ENCODE peak calls at places on chromosomes 12 and 14, in eight cellular contexts. One of them, this sample, is unnamed.
A peak's percentile ranks its signal among the peaks of the same experiment; 100 is the strongest.

GRCh38 chr12:27999521-27999920 is 27.0 kb upstream of the PTHLH start:
- DNase-seq in fibroblast of lung: peak; percentile 88
- DNase-seq in neural crest cell: no peak
- DNase-seq in HT1080: no peak
- DNase-seq in substantia nigra: no peak
- DNase-seq in NCI-H2107: no peak
- DNase-seq in H9: no peak
- DNase-seq in progenitor cell of endocrine pancreas: no peak
- DNase-seq in this sample: peak; percentile 97

GRCh38 chr14:38723954-38724353 is 379.1 kb downstream of the SEC23A start:
- DNase-seq in fibroblast of lung: peak; percentile 18
- DNase-seq in neural crest cell: no peak
- DNase-seq in HT1080: no peak
- DNase-seq in substantia nigra: no peak
- DNase-seq in NCI-H2107: no peak
- DNase-seq in H9: no peak
- DNase-seq in progenitor cell of endocrine pancreas: no peak
- DNase-seq in this sample: no peak

GRCh38 chr12:45183263-45183662 is 32.6 kb upstream of the ANO6 start:
- DNase-seq in fibroblast of lung: peak; percentile 3
- DNase-seq in neural crest cell: no peak
- DNase-seq in HT1080: no peak
- DNase-seq in substantia nigra: no peak
- DNase-seq in NCI-H2107: no peak
- DNase-seq in H9: no peak
- DNase-seq in progenitor cell of endocrine pancreas: no peak
- DNase-seq in this sample: no peak

GRCh38 chr12:49296836-49297694 is 2.1 kb downstream of the PRPH start:
- DNase-seq in fibroblast of lung: no peak
- DNase-seq in neural crest cell: no peak
- DNase-seq in HT1080: no peak
- DNase-seq in substantia nigra: no peak
- DNase-seq in NCI-H2107: no peak
- DNase-seq in H9: peak; percentile 95
- DNase-seq in progenitor cell of endocrine pancreas: no peak
- DNase-seq in this sample: peak; percentile 55

GRCh38 chr12:42504049-42504448 is 85.5 kb downstream of the PRICKLE1 start:
- DNase-seq in fibroblast of lung: peak; percentile 53
- DNase-seq in neural crest cell: no peak
- DNase-seq in HT1080: no peak
- DNase-seq in substantia nigra: no peak
- DNase-seq in NCI-H2107: no peak
- DNase-seq in H9: no peak
- DNase-seq in progenitor cell of endocrine pancreas: no peak
- DNase-seq in this sample: no peak

GRCh38 chr12:93167331-93167730 is 210.4 kb upstream of the NUDT4 start:
- DNase-seq in fibroblast of lung: no peak
- DNase-seq in neural crest cell: no peak
- DNase-seq in HT1080: no peak
- DNase-seq in substantia nigra: no peak
- DNase-seq in NCI-H2107: no peak
- DNase-seq in H9: no peak
- DNase-seq in progenitor cell of endocrine pancreas: no peak
- DNase-seq in this sample: no peak

GRCh38 chr14:57884175-57884574 is 18.3 kb upstream of the SLC35F4 start:
- DNase-seq in fibroblast of lung: no peak
- DNase-seq in neural crest cell: no peak
- DNase-seq in HT1080: no peak
- DNase-seq in substantia nigra: no peak
- DNase-seq in NCI-H2107: no peak
- DNase-seq in H9: no peak
- DNase-seq in progenitor cell of endocrine pancreas: no peak
- DNase-seq in this sample: no peak

GRCh38 chr12:59036973-59037807 is 116.9 kb upstream of the LRIG3 start:
- DNase-seq in fibroblast of lung: peak; percentile 88
- DNase-seq in neural crest cell: no peak
- DNase-seq in HT1080: peak; percentile 74
- DNase-seq in substantia nigra: no peak
- DNase-seq in NCI-H2107: no peak
- DNase-seq in H9: no peak
- DNase-seq in progenitor cell of endocrine pancreas: no peak
- DNase-seq in this sample: peak; percentile 73

GRCh38 chr14:92323031-92323915 is at the start of gene SLC24A4:
- DNase-seq in fibroblast of lung: peak; percentile 22
- DNase-seq in neural crest cell: no peak
- DNase-seq in HT1080: no peak
- DNase-seq in substantia nigra: peak; percentile 25
- DNase-seq in NCI-H2107: no peak
- DNase-seq in H9: peak; percentile 60
- DNase-seq in progenitor cell of endocrine pancreas: peak; percentile 16
- DNase-seq in this sample: peak; percentile 45

GRCh38 chr14:106518054-106518943 is 991.9 kb downstream of the TMEM121 start:
- DNase-seq in fibroblast of lung: no peak
- DNase-seq in neural crest cell: no peak
- DNase-seq in HT1080: peak; percentile 21
- DNase-seq in substantia nigra: no peak
- DNase-seq in NCI-H2107: peak; percentile 11
- DNase-seq in H9: no peak
- DNase-seq in progenitor cell of endocrine pancreas: no peak
- DNase-seq in this sample: no peak

GRCh38 chr12:111745201-111745600 is 21.5 kb upstream of the ALDH2 start:
- DNase-seq in fibroblast of lung: no peak
- DNase-seq in neural crest cell: no peak
- DNase-seq in HT1080: no peak
- DNase-seq in substantia nigra: no peak
- DNase-seq in NCI-H2107: no peak
- DNase-seq in H9: no peak
- DNase-seq in progenitor cell of endocrine pancreas: no peak
- DNase-seq in this sample: no peak

GRCh38 chr14:51823706-51824105 is 36.7 kb upstream of the GNG2 start:
- DNase-seq in fibroblast of lung: peak; percentile 19
- DNase-seq in neural crest cell: no peak
- DNase-seq in HT1080: peak; percentile 34
- DNase-seq in substantia nigra: no peak
- DNase-seq in NCI-H2107: no peak
- DNase-seq in H9: no peak
- DNase-seq in progenitor cell of endocrine pancreas: no peak
- DNase-seq in this sample: peak; percentile 78

GRCh38 chr14:95759952-95760351 is 46.0 kb upstream of the TCL1A start:
- DNase-seq in fibroblast of lung: no peak
- DNase-seq in neural crest cell: no peak
- DNase-seq in HT1080: peak; percentile 49
- DNase-seq in substantia nigra: no peak
- DNase-seq in NCI-H2107: no peak
- DNase-seq in H9: no peak
- DNase-seq in progenitor cell of endocrine pancreas: no peak
- DNase-seq in this sample: no peak

GRCh38 chr12:3319723-3320492 is 171.1 kb upstream of the PRMT8 start:
- DNase-seq in fibroblast of lung: no peak
- DNase-seq in neural crest cell: no peak
- DNase-seq in HT1080: no peak
- DNase-seq in substantia nigra: no peak
- DNase-seq in NCI-H2107: no peak
- DNase-seq in H9: no peak
- DNase-seq in progenitor cell of endocrine pancreas: no peak
- DNase-seq in this sample: no peak

GRCh38 chr12:122995503-122996187 is 15.2 kb downstream of the ARL6IP4 start:
- DNase-seq in fibroblast of lung: no peak
- DNase-seq in neural crest cell: no peak
- DNase-seq in HT1080: no peak
- DNase-seq in substantia nigra: peak; percentile 35
- DNase-seq in NCI-H2107: no peak
- DNase-seq in H9: no peak
- DNase-seq in progenitor cell of endocrine pancreas: no peak
- DNase-seq in this sample: no peak

GRCh38 chr12:42631507-42631906 is 42.0 kb upstream of the PRICKLE1 start:
- DNase-seq in fibroblast of lung: no peak
- DNase-seq in neural crest cell: no peak
- DNase-seq in HT1080: no peak
- DNase-seq in substantia nigra: no peak
- DNase-seq in NCI-H2107: no peak
- DNase-seq in H9: no peak
- DNase-seq in progenitor cell of endocrine pancreas: no peak
- DNase-seq in this sample: no peak

GRCh38 chr12:104494816-104495158 is 38.0 kb downstream of the CHST11 start:
- DNase-seq in fibroblast of lung: no peak
- DNase-seq in neural crest cell: no peak
- DNase-seq in HT1080: no peak
- DNase-seq in substantia nigra: no peak
- DNase-seq in NCI-H2107: no peak
- DNase-seq in H9: no peak
- DNase-seq in progenitor cell of endocrine pancreas: no peak
- DNase-seq in this sample: no peak

GRCh38 chr12:12818693-12819092 is 5.5 kb downstream of the DDX47 start:
- DNase-seq in fibroblast of lung: peak; percentile 23
- DNase-seq in neural crest cell: no peak
- DNase-seq in HT1080: no peak
- DNase-seq in substantia nigra: no peak
- DNase-seq in NCI-H2107: no peak
- DNase-seq in H9: no peak
- DNase-seq in progenitor cell of endocrine pancreas: no peak
- DNase-seq in this sample: peak; percentile 65

GRCh38 chr12:58889557-58889956 is 30.7 kb downstream of the LRIG3 start:
- DNase-seq in fibroblast of lung: no peak
- DNase-seq in neural crest cell: no peak
- DNase-seq in HT1080: no peak
- DNase-seq in substantia nigra: peak; percentile 38
- DNase-seq in NCI-H2107: no peak
- DNase-seq in H9: no peak
- DNase-seq in progenitor cell of endocrine pancreas: no peak
- DNase-seq in this sample: no peak

GRCh38 chr12:56565510-56566101 is 44.0 kb downstream of the RBMS2 start:
- DNase-seq in fibroblast of lung: peak; percentile 35
- DNase-seq in neural crest cell: no peak
- DNase-seq in HT1080: peak; percentile 39
- DNase-seq in substantia nigra: peak; percentile 14
- DNase-seq in NCI-H2107: no peak
- DNase-seq in H9: peak; percentile 80
- DNase-seq in progenitor cell of endocrine pancreas: no peak
- DNase-seq in this sample: no peak

GRCh38 chr14:93939304-93940229 is 12.4 kb downstream of the FAM181A start:
- DNase-seq in fibroblast of lung: peak; percentile 47
- DNase-seq in neural crest cell: peak; percentile 96
- DNase-seq in HT1080: peak; percentile 69
- DNase-seq in substantia nigra: peak; percentile 77
- DNase-seq in NCI-H2107: no peak
- DNase-seq in H9: peak; percentile 93
- DNase-seq in progenitor cell of endocrine pancreas: peak; percentile 91
- DNase-seq in this sample: peak; percentile 71

GRCh38 chr14:71551291-71551955 is 380.8 kb upstream of the RGS6 start:
- DNase-seq in fibroblast of lung: peak; percentile 92
- DNase-seq in neural crest cell: no peak
- DNase-seq in HT1080: peak; percentile 60
- DNase-seq in substantia nigra: no peak
- DNase-seq in NCI-H2107: no peak
- DNase-seq in H9: no peak
- DNase-seq in progenitor cell of endocrine pancreas: no peak
- DNase-seq in this sample: peak; percentile 57

GRCh38 chr12:90090929-90091651 is 382.5 kb upstream of the ATP2B1 start:
- DNase-seq in fibroblast of lung: peak; percentile 97
- DNase-seq in neural crest cell: no peak
- DNase-seq in HT1080: peak; percentile 99
- DNase-seq in substantia nigra: no peak
- DNase-seq in NCI-H2107: no peak
- DNase-seq in H9: no peak
- DNase-seq in progenitor cell of endocrine pancreas: no peak
- DNase-seq in this sample: peak; percentile 98

GRCh38 chr14:60310086-60310684 is 61.2 kb downstream of the PPM1A start:
- DNase-seq in fibroblast of lung: no peak
- DNase-seq in neural crest cell: no peak
- DNase-seq in HT1080: no peak
- DNase-seq in substantia nigra: no peak
- DNase-seq in NCI-H2107: peak; percentile 51
- DNase-seq in H9: no peak
- DNase-seq in progenitor cell of endocrine pancreas: no peak
- DNase-seq in this sample: no peak

GRCh38 chr12:6058481-6059161 is 65.8 kb downstream of the VWF start:
- DNase-seq in fibroblast of lung: no peak
- DNase-seq in neural crest cell: no peak
- DNase-seq in HT1080: no peak
- DNase-seq in substantia nigra: no peak
- DNase-seq in NCI-H2107: no peak
- DNase-seq in H9: no peak
- DNase-seq in progenitor cell of endocrine pancreas: no peak
- DNase-seq in this sample: no peak

GRCh38 chr12:130014485-130014807 is 110.6 kb upstream of the TMEM132D start:
- DNase-seq in fibroblast of lung: no peak
- DNase-seq in neural crest cell: no peak
- DNase-seq in HT1080: peak; percentile 8
- DNase-seq in substantia nigra: peak; percentile 43
- DNase-seq in NCI-H2107: no peak
- DNase-seq in H9: peak; percentile 71
- DNase-seq in progenitor cell of endocrine pancreas: no peak
- DNase-seq in this sample: no peak

GRCh38 chr12:3772380-3772779 is 19.5 kb upstream of the CRACR2A start:
- DNase-seq in fibroblast of lung: no peak
- DNase-seq in neural crest cell: no peak
- DNase-seq in HT1080: peak; percentile 41
- DNase-seq in substantia nigra: no peak
- DNase-seq in NCI-H2107: no peak
- DNase-seq in H9: no peak
- DNase-seq in progenitor cell of endocrine pancreas: no peak
- DNase-seq in this sample: no peak

GRCh38 chr12:65965358-65965757 is 141.1 kb downstream of the HMGA2 start:
- DNase-seq in fibroblast of lung: peak; percentile 93
- DNase-seq in neural crest cell: no peak
- DNase-seq in HT1080: no peak
- DNase-seq in substantia nigra: no peak
- DNase-seq in NCI-H2107: no peak
- DNase-seq in H9: no peak
- DNase-seq in progenitor cell of endocrine pancreas: no peak
- DNase-seq in this sample: no peak

This sample was measured in mammary epithelial cell.